ENCODE peak calls at places on chromosomes 16 and 17, in four cellular contexts. C is K562, T is HCT116, K is SK-N-SH. E is an unnamed sample. For H3K4me1, the result is how much of the 10 kb centered on the place peaks cover.

GRCh38 chr16:56932588-56933265 is 785 bp downstream of the HERPUD1 start:
- DNase-seq in C (peak), K (peak), T (peak), E (peak)

GRCh38 chr17:75181608-75182318 is 996 bp downstream of the SUMO2 start:
- DNase-seq in C (peak), T (no peak), K (peak), E (no peak)

GRCh38 chr16:62889097-62889496 is 852.9 kb upstream of the CDH8 start:
- DNase-seq in K (no peak), C (no peak), T (no peak), E (no peak)

GRCh38 chr17:64032081-64032480 is 11.6 kb upstream of the ICAM2 start:
- DNase-seq in K (no peak), T (no peak), C (no peak), E (no peak)

GRCh38 chr17:34163681-34164080 is 91.4 kb upstream of the CCL2 start:
- DNase-seq in K (peak), T (no peak), C (peak), E (no peak)

GRCh38 chr17:68248886-68249872 is 1.3 kb downstream of the AMZ2 start:
- DNase-seq in T (no peak), C (no peak), K (no peak), E (no peak)

GRCh38 chr17:57422574-57423164 is 166.3 kb downstream of the MSI2 start:
- DNase-seq in K (no peak), T (peak), C (no peak), E (peak)

GRCh38 chr17:44630703-44631102 is 25.6 kb upstream of the MEIOC start:
- DNase-seq in T (no peak), C (no peak), K (no peak), E (no peak)

GRCh38 chr16:67339453-67339852 is 12.8 kb downstream of the LRRC36 start:
- DNase-seq in C (no peak), T (peak), K (no peak), E (no peak)

GRCh38 chr17:79830303-79830702 is 8.9 kb downstream of the CBX4 start:
- DNase-seq in T (no peak), K (no peak), C (peak), E (no peak)

GRCh38 chr17:49230636-49231562 is at the start of gene PHOSPHO1:
- DNase-seq in T (peak), C (peak), K (peak), E (no peak)

GRCh38 chr17:33291248-33292183 is 1.6 kb downstream of the ASIC2 start:
- DNase-seq in C (no peak), K (peak), T (no peak), E (no peak)

GRCh38 chr17:76811028-76811427 is 57.2 kb upstream of the MGAT5B start:
- DNase-seq in T (no peak), C (no peak), K (peak), E (no peak)

GRCh38 chr17:36807496-36808180 is 129.6 kb upstream of the LHX1 start:
- DNase-seq in C (no peak), T (no peak), K (peak), E (no peak)

GRCh38 chr17:46847204-46848191 is 3.9 kb upstream of the WNT9B start:
- DNase-seq in K (no peak), C (no peak), T (no peak), E (no peak)

GRCh38 chr17:78658281-78658785 is 81.1 kb upstream of the DNAH17 start:
- DNase-seq in C (no peak), K (no peak), T (no peak), E (no peak)

GRCh38 chr17:22599322-22599721 is 907.0 kb downstream of the KCNJ18 start:
- DNase-seq in K (no peak), T (no peak), C (no peak), E (no peak)

GRCh38 chr17:73342057-73342522 is 30.3 kb upstream of the CDC42EP4 start:
- DNase-seq in K (peak), T (no peak), C (no peak), E (no peak)

GRCh38 chr17:17129466-17129865 is 76.7 kb downstream of the PLD6 start:
- DNase-seq in T (no peak), C (no peak), K (no peak), E (no peak)

GRCh38 chr16:19884021-19884485 is 595 bp downstream of the GPRC5B start:
- DNase-seq in T (no peak), C (no peak), K (peak), E (no peak)

GRCh38 chr16:77760800-77761199 is 27.6 kb upstream of the VAT1L start:
- DNase-seq in K (no peak), C (no peak), T (no peak), E (no peak)

GRCh38 chr17:73455050-73455687 is 143.4 kb upstream of the CDC42EP4 start:
- DNase-seq in K (peak), C (no peak), T (no peak), E (no peak)

GRCh38 chr16:79767597-79768280 is 167.2 kb upstream of the MAF start:
- DNase-seq in K (no peak), C (no peak), T (no peak), E (no peak)

GRCh38 chr17:57009737-57010445 is 32.0 kb downstream of the SCPEP1 start:
- DNase-seq in K (peak), T (peak), C (peak), E (peak)

GRCh38 chr17:17780941-17781590 is 55.7 kb downstream of the SREBF1 start:
- DNase-seq in C (no peak), T (no peak), K (peak), E (no peak)

GRCh38 chr17:67469208-67469980 is 92.3 kb downstream of the PITPNC1 start:
- DNase-seq in C (no peak), K (peak), T (no peak), E (no peak)

GRCh38 chr17:13420294-13421277 is 181.1 kb downstream of the HS3ST3A1 start:
- DNase-seq in T (no peak), C (peak), K (no peak), E (no peak)

GRCh38 chr17:50668838-50669581 is 34.3 kb downstream of the ABCC3 start:
- DNase-seq in K (no peak), C (no peak), T (no peak), E (no peak)

GRCh38 chr16:21226749-21227148 is 6.8 kb upstream of the ANKS4B start:
- DNase-seq in K (no peak), T (no peak), C (no peak), E (no peak)

GRCh38 chr16:65301029-65301428 is 179.2 kb upstream of the CDH11 start:
- DNase-seq in T (no peak), C (no peak), K (no peak), E (no peak)

GRCh38 chr16:65295527-65295926 is 173.7 kb upstream of the CDH11 start:
- DNase-seq in K (no peak), C (no peak), T (no peak), E (no peak)

GRCh38 chr16:65294708-65295107 is 172.8 kb upstream of the CDH11 start:
- DNase-seq in K (no peak), T (no peak), C (no peak), E (no peak)

GRCh38 chr16:65294154-65294553 is 172.3 kb upstream of the CDH11 start:
- DNase-seq in T (no peak), K (no peak), C (no peak), E (no peak)

GRCh38 chr16:65297453-65297852 is 175.6 kb upstream of the CDH11 start:
- DNase-seq in T (no peak), K (no peak), C (no peak), E (no peak)
- H3K4me1 ChIP-seq in T (under half), K (under half), C (under half), E (under half)

GRCh38 chr16:88507231-88507743 is 54.2 kb downstream of the ZFPM1 start:
- DNase-seq in K (no peak), T (no peak), C (no peak), E (no peak)

GRCh38 chr16:88504489-88505404 is 51.7 kb downstream of the ZFPM1 start:
- DNase-seq in K (no peak), C (no peak), T (no peak), E (no peak)

GRCh38 chr16:88506723-88507122 is 53.6 kb downstream of the ZFPM1 start:
- DNase-seq in T (no peak), C (no peak), K (no peak), E (no peak)

GRCh38 chr16:88503771-88504488 is 50.9 kb downstream of the ZFPM1 start:
- DNase-seq in T (no peak), K (no peak), C (no peak), E (no peak)

GRCh38 chr16:88505405-88506082 is 52.5 kb downstream of the ZFPM1 start:
- DNase-seq in T (peak), C (no peak), K (peak), E (no peak)
- TF ChIP-seq SIN3A in T (no peak), C (no peak), K (no peak), E (no peak)

GRCh38 chr17:3615160-3615870 is 6.1 kb upstream of the TRPV1 start:
- DNase-seq in C (no peak), T (no peak), K (no peak), E (no peak)
- H3K4me1 ChIP-seq in C (under half), T (under half), K (under half), E (under half)

GRCh38 chr16:49216593-49216992 is 65.0 kb downstream of the CBLN1 start:
- DNase-seq in K (no peak), C (no peak), T (no peak), E (no peak)

DNA sequence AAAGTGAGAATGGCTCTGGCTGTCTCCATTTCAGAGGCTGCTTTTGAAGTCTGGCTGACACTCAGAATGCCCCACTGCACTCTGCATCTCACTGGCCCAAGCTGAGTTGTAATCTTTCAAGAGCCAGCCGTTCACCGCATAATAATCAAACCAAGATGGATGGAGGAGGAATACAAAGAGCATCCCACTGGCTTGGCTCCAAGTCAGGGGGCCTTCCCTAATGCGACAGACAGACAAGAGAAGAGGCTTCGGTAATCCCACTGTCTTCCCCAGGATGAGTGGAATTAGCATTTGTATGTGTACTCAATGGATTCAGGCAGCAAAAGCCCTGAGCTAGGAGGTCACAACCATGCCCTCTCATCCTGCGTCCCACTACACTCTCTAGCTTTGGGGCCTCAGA is 68.0 kb downstream of the CBLN1 start:
- DNase-seq in T (no peak), C (no peak), K (no peak), E (no peak)
- TF ChIP-seq SIN3A in T (no peak), C (no peak), K (no peak), E (no peak)